ENCODE peak calls at places on chromosomes 7 and 10, in four cellular contexts. F, T, G and C are unnamed samples.

GRCh38 chr10:32938554-32939061 is 19.4 kb downstream of the ITGB1 start:
- DNase-seq in F (no peak), T (no peak), G (no peak), C (no peak)

GRCh38 chr7:128091106-128091505 is 59.9 kb upstream of the LRRC4 start:
- DNase-seq in G (no peak), F (no peak), T (no peak), C (no peak)

GRCh38 chr7:81226234-81226633 is 307.4 kb upstream of the SEMA3C start:
- DNase-seq in G (no peak), F (no peak), T (no peak), C (no peak)

GRCh38 chr10:125316436-125316835 is 156.1 kb upstream of the CTBP2 start:
- DNase-seq in G (no peak), T (no peak), F (peak; percentile 9), C (no peak)

GRCh38 chr7:95865716-95866371 is 93.5 kb downstream of the DYNC1I1 start:
- DNase-seq in T (no peak), G (no peak), F (peak; percentile 16), C (no peak)

GRCh38 chr7:36048902-36049240 is 104.2 kb upstream of the EEPD1 start:
- DNase-seq in F (peak; percentile 51), T (no peak), G (no peak), C (no peak)

GRCh38 chr7:134845461-134845860 is 66.0 kb downstream of the CALD1 start:
- DNase-seq in F (no peak), T (peak; percentile 27), G (no peak), C (peak; percentile 26)

GRCh38 chr7:74362262-74362661 is 73.1 kb downstream of the CLIP2 start:
- DNase-seq in T (no peak), F (no peak), G (no peak), C (no peak)

GRCh38 chr7:140989068-140989467 is 25.7 kb downstream of the MRPS33 start:
- DNase-seq in T (no peak), F (no peak), G (no peak), C (no peak)

GRCh38 chr7:18590259-18590658 is 94.7 kb downstream of the HDAC9 start:
- DNase-seq in G (no peak), F (no peak), T (no peak), C (no peak)

GRCh38 chr7:18593602-18594279 is 98.2 kb downstream of the HDAC9 start:
- DNase-seq in G (no peak), T (no peak), F (no peak), C (no peak)

GRCh38 chr7:18590744-18591340 is 95.3 kb downstream of the HDAC9 start:
- DNase-seq in F (peak; percentile 52), T (no peak), G (no peak), C (no peak)
- TF ChIP-seq CTCF in F (peak; percentile 52), T (peak; percentile 38), G (peak; percentile 45), C (peak; percentile 5)

DNA sequence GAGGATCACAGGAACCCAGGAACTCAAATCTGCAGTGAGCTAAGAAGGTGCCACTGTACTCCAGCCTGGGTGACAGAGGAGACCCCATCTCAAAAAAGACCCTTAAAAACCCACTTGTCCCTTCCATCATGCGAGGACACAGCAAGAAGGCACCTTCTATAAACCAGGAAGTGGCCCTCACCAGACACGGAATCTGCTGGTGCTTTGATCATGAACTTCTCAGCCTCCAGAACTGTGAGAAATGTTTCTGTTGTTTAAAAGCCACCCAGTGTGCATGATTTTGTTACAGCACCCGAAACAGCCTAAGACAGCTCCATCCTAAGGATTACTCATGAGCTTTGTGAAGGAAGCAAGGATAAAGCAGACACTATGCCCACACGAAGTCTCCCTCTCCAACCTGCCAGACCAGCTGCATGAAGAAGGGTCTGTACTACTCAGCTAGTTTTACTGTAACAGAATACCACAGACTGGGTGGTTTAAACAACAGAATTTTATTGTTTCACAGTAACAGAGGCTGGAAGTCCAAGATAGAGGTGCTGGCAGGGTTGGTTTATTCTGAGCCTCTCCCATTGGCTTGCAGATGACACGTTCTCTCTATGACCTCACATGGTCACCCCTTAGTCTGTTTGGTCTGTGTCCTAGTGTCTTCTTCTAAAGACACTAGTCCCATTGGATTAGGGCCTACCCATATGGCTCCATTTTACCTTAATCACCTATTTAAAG is 13.7 kb downstream of the VIM start:
- DNase-seq in F (no peak), T (no peak), G (no peak), C (no peak)
- TF ChIP-seq CTCF in F (no peak), T (no peak), G (no peak), C (no peak)

GRCh38 chr7:27739914-27740448 is at the start of gene TAX1BP1:
- DNase-seq in G (peak; percentile 93), T (peak; percentile 93), F (peak; percentile 93), C (peak; percentile 96)
- TF ChIP-seq CTCF in G (no peak), T (no peak), F (no peak), C (no peak)

GRCh38 chr10:92590623-92591549 is 2.0 kb upstream of the KIF11 start:
- DNase-seq in F (peak; percentile 62), T (peak; percentile 55), G (peak; percentile 31), C (peak; percentile 64)
- TF ChIP-seq CTCF in F (peak; percentile 25), T (peak; percentile 50), G (no peak), C (peak; percentile 31)

DNA sequence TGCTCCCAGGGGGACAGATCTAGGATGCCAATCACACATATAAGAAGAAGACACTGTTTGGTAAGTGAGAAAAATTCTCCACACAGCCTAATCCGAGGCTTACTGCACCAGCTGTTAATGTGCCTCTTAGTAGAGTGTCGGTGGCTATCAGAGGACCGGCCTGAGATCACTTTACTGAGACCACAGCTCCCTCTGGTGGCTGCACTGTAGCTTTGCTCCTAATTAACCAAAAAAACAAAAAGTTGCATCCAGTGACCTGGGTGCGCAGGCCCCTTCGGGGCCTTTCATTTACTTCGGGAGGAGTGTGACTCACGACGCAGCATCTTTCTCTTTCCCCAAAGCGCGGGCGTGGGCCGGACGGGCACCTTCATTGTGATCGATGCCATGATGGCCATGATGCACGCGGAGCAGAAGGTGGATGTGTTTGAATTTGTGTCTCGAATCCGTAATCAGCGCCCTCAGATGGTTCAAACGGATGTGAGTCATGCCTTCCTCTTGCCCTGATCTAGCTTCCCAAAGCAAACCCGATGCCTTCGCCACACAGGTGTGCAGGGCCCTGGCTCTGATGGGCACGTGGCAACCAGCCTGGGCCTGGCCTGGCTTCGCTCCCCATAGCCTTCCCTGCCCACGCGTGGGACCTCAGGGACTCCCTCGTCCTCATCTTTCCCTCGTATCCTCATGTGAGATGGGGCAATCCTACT is 56.7 kb downstream of the MKI67 start:
- DNase-seq in F (peak; percentile 66), T (peak; percentile 84), G (no peak), C (peak; percentile 85)
- TF ChIP-seq CTCF in F (peak; percentile 77), T (peak; percentile 88), G (peak; percentile 89), C (peak; percentile 70)

DNA sequence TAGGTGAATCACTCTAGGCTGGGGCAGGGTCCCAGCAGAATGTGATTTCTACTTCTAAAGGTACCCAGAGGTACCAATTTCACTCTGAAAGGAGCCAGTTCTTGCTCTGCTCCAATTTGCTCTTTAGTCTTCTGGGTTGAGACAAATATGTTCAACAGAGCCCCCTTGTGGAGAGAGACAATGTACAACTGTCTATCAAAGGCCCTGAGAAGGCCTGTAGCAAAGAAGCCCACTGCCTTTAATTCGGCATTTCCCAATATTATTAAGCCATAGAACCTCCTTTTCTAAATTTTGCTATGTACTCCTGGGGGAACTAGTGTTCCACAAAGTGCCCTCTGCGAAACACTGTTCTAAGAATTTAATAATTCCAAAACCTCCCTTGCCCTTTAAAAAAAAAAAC is 161.0 kb upstream of the BMPER start:
- DNase-seq in F (no peak), T (peak; percentile 40), G (no peak), C (peak; percentile 45)
- TF ChIP-seq CTCF in F (peak; percentile 25), T (peak; percentile 41), G (no peak), C (no peak)

DNA sequence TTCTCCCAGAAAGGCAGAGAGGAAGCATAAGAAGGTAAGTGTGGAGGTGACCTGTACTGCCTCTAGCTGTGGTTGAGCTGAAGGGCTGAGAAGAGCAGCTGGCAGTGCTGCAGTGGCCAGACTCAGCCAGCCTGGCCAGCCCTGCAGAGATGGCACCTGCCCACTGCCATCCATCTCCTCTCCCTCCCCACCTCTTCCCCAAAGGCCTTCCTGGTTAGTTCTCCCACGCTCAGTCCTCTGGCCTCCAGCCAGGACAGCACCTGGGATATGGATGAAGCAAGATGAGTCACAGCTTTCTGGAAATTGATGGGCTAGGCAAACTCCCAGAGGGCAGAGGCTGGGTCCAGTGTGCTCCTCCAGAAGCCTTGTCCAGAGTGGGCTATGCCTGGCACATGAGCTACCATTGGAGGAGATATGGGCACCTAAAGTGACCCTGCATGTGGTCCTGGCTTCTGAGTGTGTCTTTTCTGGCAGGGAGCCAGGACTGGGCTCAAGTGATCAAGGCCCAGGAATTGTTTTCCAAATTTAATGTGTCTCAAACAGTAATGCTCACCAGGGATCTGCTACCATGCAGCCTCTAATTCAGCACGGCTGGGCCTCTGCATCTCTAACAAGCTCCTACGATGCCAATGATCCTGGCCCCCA is 81.0 kb upstream of the CACUL1 start:
- DNase-seq in F (peak; percentile 57), G (peak; percentile 97), T (no peak), C (no peak)
- TF ChIP-seq CTCF in F (no peak), G (peak; percentile 40), T (no peak), C (no peak)

DNA sequence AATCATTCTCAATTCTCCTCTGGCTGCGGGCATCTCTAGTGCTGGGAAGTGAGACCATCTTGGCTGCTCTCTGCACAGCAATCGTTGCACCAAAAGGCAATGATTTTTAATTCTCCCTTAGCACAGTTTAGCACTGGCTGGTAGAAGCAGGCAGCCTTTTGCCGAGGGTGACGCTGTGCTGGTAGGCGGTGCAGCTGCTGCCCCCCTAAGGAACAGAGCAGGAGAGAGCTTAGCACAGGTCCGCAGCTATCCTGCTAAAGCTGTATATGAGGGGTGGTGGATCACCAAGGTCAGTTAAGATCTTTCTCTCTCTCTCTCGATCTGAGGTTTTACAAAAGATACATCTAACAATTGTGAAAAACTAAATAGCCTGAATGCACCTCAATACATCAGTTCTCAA is 390.1 kb downstream of the GATA3 start:
- DNase-seq in G (no peak), T (peak; percentile 37), F (peak; percentile 20), C (peak; percentile 26)
- TF ChIP-seq CTCF in G (no peak), T (peak; percentile 28), F (no peak), C (peak; percentile 19)

GRCh38 chr10:106789623-106790022 is 374.9 kb downstream of the SORCS1 start:
- DNase-seq in F (no peak), G (no peak), T (no peak), C (no peak)

DNA sequence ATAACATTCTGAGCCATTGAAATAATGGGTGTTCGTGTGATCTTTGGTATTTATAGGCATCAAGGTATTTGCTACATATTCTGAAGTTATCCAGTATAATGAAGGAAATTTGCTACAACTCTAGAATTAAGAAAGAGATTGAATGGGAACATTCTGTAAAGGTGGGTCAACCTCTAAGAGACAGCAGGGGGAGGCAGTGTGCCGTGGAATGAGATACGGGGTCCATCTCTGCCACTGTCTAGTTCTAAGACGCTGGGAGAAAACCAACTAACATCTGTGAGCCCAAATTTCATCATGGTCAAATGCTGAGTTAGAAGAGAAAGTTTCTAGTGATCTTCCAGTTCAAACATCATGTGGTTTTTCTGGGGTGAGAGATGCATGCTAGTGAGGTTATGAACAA is 368.9 kb downstream of the SORCS1 start:
- DNase-seq in F (no peak), T (peak; percentile 36), G (no peak), C (peak; percentile 49)
- TF ChIP-seq CTCF in F (no peak), T (peak; percentile 59), G (no peak), C (peak; percentile 12)